ENCODE peak calls at places on chromosome 20, in six cellular contexts. Z is AG04450, B is fibroblast of mammary gland, Y is spleen, A is mucosa of descending colon, I is pancreas. S is an unnamed sample.

GRCh38 chr20:31708839-31709534 is 13.7 kb downstream of the BCL2L1 start:
- DNase-seq in Y (peak), B (no peak), Z (no peak), I (no peak), A (no peak), S (no peak)

GRCh38 chr20:63415418-63416108 is 54.4 kb upstream of the CHRNA4 start:
- DNase-seq in Y (no peak), Z (no peak), A (no peak), I (no peak), B (no peak), S (no peak)

GRCh38 chr20:63009988-63010769 is 3.4 kb upstream of the BHLHE23 start:
- DNase-seq in Z (no peak), I (no peak), A (peak), B (peak), Y (peak), S (peak)

GRCh38 chr20:30610044-30610693 is 647.3 kb upstream of the DEFB115 start:
- DNase-seq in B (no peak), Y (no peak), I (no peak), A (no peak), Z (no peak), S (no peak)

GRCh38 chr20:41170386-41171105 is 33.2 kb downstream of the PLCG1 start:
- DNase-seq in Z (no peak), A (no peak), Y (peak), I (no peak), B (no peak), S (no peak)

GRCh38 chr20:16554766-16555543 is 18.3 kb downstream of the KIF16B start:
- DNase-seq in Z (no peak), A (no peak), Y (no peak), I (no peak), B (no peak), S (no peak)

GRCh38 chr20:42795399-42795798 is 394.3 kb downstream of the PTPRT start:
- DNase-seq in Z (no peak), Y (no peak), I (no peak), A (no peak), B (no peak), S (no peak)

GRCh38 chr20:13008761-13009681 is at the start of gene SPTLC3:
- DNase-seq in A (peak), B (peak), I (peak), Y (no peak), Z (no peak), S (peak)

GRCh38 chr20:17747431-17747846 is 47.7 kb downstream of the BANF2 start:
- DNase-seq in A (no peak), B (peak), Z (peak), Y (no peak), I (no peak), S (peak)

GRCh38 chr20:63238491-63239126 is 2.9 kb downstream of the BIRC7 start:
- DNase-seq in Z (no peak), Y (no peak), B (no peak), A (no peak), I (no peak), S (no peak)

GRCh38 chr20:46638367-46639274 is 12.6 kb downstream of the SLC13A3 start:
- DNase-seq in I (no peak), A (no peak), Y (no peak), B (no peak), Z (no peak), S (no peak)

GRCh38 chr20:48100483-48100882 is 315.2 kb upstream of the SULF2 start:
- DNase-seq in B (no peak), A (no peak), Z (no peak), I (no peak), Y (no peak), S (no peak)

GRCh38 chr20:38286586-38287502 is 17.1 kb upstream of the BPI start:
- DNase-seq in B (no peak), A (no peak), Z (no peak), I (no peak), Y (no peak), S (no peak)

GRCh38 chr20:32040142-32040953 is 11.7 kb upstream of the HCK start:
- DNase-seq in Y (peak), B (no peak), Z (no peak), A (peak), I (no peak), S (no peak)

DNA sequence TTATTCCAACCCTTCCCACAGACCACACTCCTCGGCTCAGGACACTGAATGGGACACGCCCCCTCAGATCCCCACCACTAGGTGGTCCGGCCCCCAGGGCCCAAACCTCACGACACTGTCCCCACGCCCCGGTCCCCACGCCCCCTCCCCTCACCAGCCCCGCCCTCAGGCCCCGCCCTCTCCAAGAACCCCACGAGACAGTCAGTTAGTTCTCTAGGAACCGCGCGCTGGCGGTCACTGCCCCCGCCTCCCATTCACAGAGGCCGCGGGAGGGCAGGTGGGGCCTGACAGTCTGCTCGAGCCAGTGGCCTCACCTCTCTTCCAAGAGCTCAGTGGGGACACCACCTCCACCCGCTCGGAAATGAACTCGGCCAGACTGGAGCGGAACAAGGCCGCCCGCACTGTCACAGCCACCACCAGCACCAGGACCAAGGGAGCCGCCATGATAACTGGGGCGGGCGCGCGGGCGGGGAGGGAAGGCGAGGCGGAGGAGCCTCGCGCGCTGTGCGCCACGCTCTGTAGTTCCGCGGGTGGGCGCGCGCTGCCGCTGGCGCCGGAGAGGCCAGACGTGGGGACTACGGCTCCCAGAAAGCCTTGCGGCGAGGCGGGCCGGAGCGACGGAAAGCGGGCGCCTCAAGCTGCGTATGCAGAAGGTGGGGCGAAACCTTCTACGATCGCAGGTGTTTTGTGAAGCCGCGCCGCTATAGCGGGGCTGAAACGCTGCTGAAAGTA is at the start of gene PIGU:
- DNase-seq in A (peak), B (peak), Z (peak), Y (peak), I (peak), S (peak)
- TF ChIP-seq CTCF in A (peak), B (no peak), Z (no peak), Y (peak), I (peak), S (no peak)

DNA sequence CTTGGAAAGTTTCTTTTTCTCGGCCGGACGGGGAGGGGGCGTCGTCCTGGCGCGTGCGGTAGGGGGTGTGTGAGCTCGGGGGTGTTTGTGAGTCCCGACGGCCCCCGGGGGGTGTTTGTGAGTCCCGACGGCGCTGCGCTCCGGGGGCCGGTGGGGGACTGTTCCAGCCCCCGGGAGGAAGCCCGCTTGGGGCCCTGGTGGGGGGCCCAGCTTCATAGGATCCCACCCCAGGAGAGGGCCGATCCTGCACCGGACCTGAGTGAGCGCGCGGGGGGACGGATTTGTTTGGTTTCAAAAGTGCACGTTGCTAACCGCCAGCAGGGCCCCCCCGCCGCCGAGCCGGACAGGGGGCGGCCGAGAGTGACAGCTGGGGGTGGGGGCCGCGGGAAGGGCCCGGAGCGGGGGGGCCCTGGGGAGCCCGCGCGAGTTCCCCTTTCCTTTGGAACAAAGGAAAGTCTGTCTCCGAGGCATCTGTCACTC is 441 bp downstream of the TGIF2 start:
- DNase-seq in Z (no peak), B (no peak), A (peak), Y (peak), I (peak), S (no peak)
- H3K4me3 ChIP-seq in Z (peak), B (peak), A (peak), Y (peak), I (peak), S (peak)

GRCh38 chr20:45322952-45323383 is 14.9 kb upstream of the MATN4 start:
- DNase-seq in B (peak), I (no peak), Z (no peak), A (peak), Y (no peak), S (no peak)
- TF ChIP-seq CTCF in B (no peak), I (no peak), Z (no peak), A (no peak), Y (peak), S (no peak)

GRCh38 chr20:58173930-58174707 is 54.3 kb downstream of the ANKRD60 start:
- DNase-seq in Z (no peak), A (no peak), I (no peak), Y (no peak), B (peak), S (no peak)
- H3K4me3 ChIP-seq in Z (no peak), A (no peak), I (no peak), Y (no peak), B (no peak), S (no peak)

DNA sequence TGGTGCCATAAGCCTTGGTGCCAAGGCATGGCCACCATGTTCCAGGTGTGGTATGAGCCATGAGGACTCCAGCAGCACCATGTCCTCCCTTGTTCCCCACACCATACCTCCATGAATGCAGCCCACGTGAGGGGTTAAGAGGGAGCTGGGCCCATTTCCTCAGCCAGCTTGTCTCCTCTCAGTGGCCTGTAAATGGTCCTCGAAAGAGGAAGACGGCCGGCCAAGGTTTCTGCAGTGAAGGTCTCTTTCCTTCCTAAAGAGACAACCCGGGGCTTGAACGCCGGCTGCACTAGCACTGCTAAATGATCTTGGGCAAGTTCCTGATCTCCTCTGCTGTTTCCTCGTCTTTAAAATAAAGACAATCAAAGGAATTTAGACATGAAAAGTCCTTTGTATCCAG is 154.0 kb downstream of the BMP7 start:
- DNase-seq in I (no peak), Y (no peak), A (no peak), Z (no peak), B (no peak), S (no peak)
- TF ChIP-seq CTCF in I (no peak), Y (no peak), A (no peak), Z (no peak), B (no peak), S (no peak)

GRCh38 chr20:25624500-25624939 is 706 bp upstream of the NANP start:
- DNase-seq in Z (no peak), A (no peak), I (no peak), B (peak), Y (no peak), S (no peak)
- H3K4me3 ChIP-seq in Z (peak), A (peak), I (peak), B (peak), Y (peak), S (peak)

S was measured in kidney epithelial cell.